ENCODE peak calls at places on chromosomes 11 and 22, in six cellular contexts. F is sigmoid colon; N is prostate gland; T is body of pancreas; R is lower lobe of right lung; E is CD4-positive, alpha-beta T cell. B is an unnamed sample.

GRCh38 chr11:1276866-1277615 is 32.4 kb downstream of the TOLLIP start:
- DNase-seq in F (no peak), N (no peak), T (no peak), R (no peak), E (no peak), B (no peak)

GRCh38 chr22:39724390-39724789 is 153.8 kb downstream of the CACNA1I start:
- DNase-seq in F (no peak), N (no peak), T (no peak), R (no peak), E (no peak), B (no peak)

GRCh38 chr11:111814567-111814966 is 48.4 kb upstream of the PPP2R1B start:
- DNase-seq in F (no peak), N (no peak), T (no peak), R (no peak), E (no peak), B (no peak)

GRCh38 chr11:130047141-130047540 is 22.6 kb upstream of the APLP2 start:
- DNase-seq in F (no peak), N (no peak), T (no peak), R (no peak), E (no peak), B (no peak)

GRCh38 chr11:117745346-117745745 is 51.7 kb downstream of the DSCAML1 start:
- DNase-seq in F (peak; percentile 46), N (no peak), T (no peak), R (no peak), E (no peak), B (no peak)

GRCh38 chr22:19289475-19290161 is 1.9 kb downstream of the CLTCL1 start:
- DNase-seq in F (no peak), N (no peak), T (no peak), R (no peak), E (no peak), B (no peak)

GRCh38 chr11:86753376-86753775 is 47.0 kb upstream of the PRSS23 start:
- DNase-seq in F (no peak), N (no peak), T (no peak), R (no peak), E (no peak), B (no peak)

GRCh38 chr11:119207300-119207570 is 1.1 kb downstream of the CBL start:
- DNase-seq in F (no peak), N (no peak), T (no peak), R (no peak), E (no peak), B (no peak)

GRCh38 chr11:120168960-120169681 is 31.2 kb upstream of the TRIM29 start:
- DNase-seq in F (peak; percentile 83), N (peak; percentile 72), T (peak; percentile 71), R (peak; percentile 74), E (peak; percentile 17), B (peak; percentile 83)

GRCh38 chr11:76664578-76665061 is 5.9 kb downstream of the LRRC32 start:
- DNase-seq in F (peak; percentile 52), N (no peak), T (no peak), R (peak; percentile 40), E (peak; percentile 16), B (peak; percentile 56)

GRCh38 chr22:42976131-42976530 is 38.8 kb downstream of the PACSIN2 start:
- DNase-seq in F (no peak), N (no peak), T (no peak), R (no peak), E (no peak), B (no peak)

GRCh38 chr11:45906096-45906682 is 882 bp downstream of the FREY1 start:
- DNase-seq in F (no peak), N (no peak), T (peak; percentile 96), R (no peak), E (no peak), B (no peak)

GRCh38 chr11:64924910-64925284 is 408 bp downstream of the PPP2R5B start:
- DNase-seq in F (peak; percentile 76), N (no peak), T (no peak), R (no peak), E (no peak), B (no peak)

GRCh38 chr11:62689421-62690183 is at the start of gene LRRN4CL:
- DNase-seq in F (peak; percentile 97), N (no peak), T (peak; percentile 52), R (no peak), E (no peak), B (no peak)

GRCh38 chr11:23206736-23207336 is 346.6 kb upstream of the CCDC179 start:
- DNase-seq in F (no peak), N (no peak), T (no peak), R (no peak), E (no peak), B (no peak)

GRCh38 chr11:133896642-133897330 is 51.5 kb upstream of the SPATA19 start:
- DNase-seq in F (peak; percentile 32), N (no peak), T (no peak), R (no peak), E (no peak), B (no peak)

GRCh38 chr22:19060356-19061009 is 61.7 kb downstream of the DGCR2 start:
- DNase-seq in F (peak; percentile 38), N (peak; percentile 50), T (no peak), R (peak; percentile 20), E (no peak), B (peak; percentile 29)

GRCh38 chr11:2464451-2465165 is 19.8 kb downstream of the KCNQ1 start:
- DNase-seq in F (no peak), N (no peak), T (no peak), R (no peak), E (no peak), B (peak; percentile 52)

GRCh38 chr22:25061605-25062377 is 109.3 kb downstream of the KIAA1671 start:
- DNase-seq in F (no peak), N (no peak), T (no peak), R (no peak), E (no peak), B (no peak)

GRCh38 chr22:38226853-38227649 is 25.3 kb downstream of the MAFF start:
- DNase-seq in F (no peak), N (no peak), T (no peak), R (no peak), E (no peak), B (no peak)
- H3K27ac ChIP-seq in F (peak overlapping the region; percentile 85), N (peak overlapping the region; percentile 85), T (no peak overlapping the region), R (peak overlapping the region; percentile 74), E (no peak overlapping the region), B (peak overlapping the region; percentile 24)

DNA sequence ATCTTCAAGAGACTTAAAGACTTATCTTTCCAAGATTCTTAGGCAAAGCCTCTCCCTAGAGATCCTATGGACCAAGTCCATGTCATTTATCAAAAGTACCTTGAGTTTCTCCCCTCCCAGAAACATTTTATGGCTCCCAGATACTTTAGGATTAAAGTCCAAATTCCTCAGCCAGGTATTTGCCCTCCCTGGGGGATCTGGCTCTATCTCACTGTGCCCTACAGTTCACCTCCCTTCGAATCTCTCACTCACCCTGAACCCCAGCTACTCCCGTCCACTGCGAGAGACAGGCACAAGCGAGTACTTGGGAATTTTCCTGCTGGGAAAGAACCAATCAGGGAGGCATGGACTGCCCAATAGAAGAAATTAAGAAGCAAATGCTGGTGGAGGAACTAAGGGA is 11.9 kb downstream of the MS4A8 start:
- DNase-seq in F (no peak), N (no peak), T (peak; percentile 22), R (no peak), E (no peak), B (no peak)
- H3K27ac ChIP-seq in F (no peak overlapping the region), N (no peak overlapping the region), T (no peak overlapping the region), R (no peak overlapping the region), E (no peak overlapping the region), B (no peak overlapping the region)

DNA sequence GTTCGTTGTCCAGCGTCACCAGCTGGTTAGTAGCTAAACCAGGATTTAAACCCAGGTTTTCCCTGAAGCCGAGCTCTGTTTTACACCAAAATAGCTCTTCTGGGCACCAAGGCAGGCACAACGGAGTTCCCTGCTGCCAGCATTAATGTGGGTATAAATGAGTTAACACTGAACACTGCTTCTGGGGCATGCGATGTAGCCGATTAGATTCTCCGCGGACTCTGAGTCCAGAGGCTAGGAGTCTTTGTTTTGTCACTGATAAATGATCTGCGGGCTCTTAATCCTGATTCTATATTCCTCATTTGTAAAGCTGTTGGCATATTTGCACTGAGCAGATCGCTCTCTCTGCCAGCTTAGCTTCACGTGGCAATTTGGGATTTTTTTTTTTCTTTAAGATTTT is 16.8 kb upstream of the LDLRAD3 start:
- DNase-seq in F (no peak), N (no peak), T (no peak), R (no peak), E (no peak), B (no peak)
- H3K27ac ChIP-seq in F (no peak overlapping the region), N (peak overlapping the region; percentile 44), T (peak overlapping the region; percentile 65), R (no peak overlapping the region), E (no peak overlapping the region), B (no peak overlapping the region)

DNA sequence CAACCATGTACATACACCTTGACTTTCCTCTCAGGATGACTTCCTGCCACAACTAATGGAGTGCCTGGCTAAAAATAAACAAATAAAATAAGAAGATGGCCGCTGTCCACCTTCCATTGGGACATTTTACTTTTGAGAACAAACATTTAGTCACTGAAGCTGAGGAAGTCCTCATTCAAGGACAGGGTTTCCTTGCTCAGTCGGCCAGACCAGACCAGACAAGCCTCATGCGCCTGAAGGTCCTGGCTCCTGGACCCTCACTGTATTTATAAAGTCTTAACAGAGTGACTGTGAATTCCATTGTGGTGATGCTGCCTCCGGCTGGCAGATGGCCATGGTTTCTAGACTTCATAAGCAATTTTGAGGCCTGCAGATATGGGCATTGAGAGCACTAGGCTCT is 114.5 kb downstream of the MAML2 start:
- DNase-seq in F (peak; percentile 87), N (peak; percentile 84), T (peak; percentile 50), R (peak; percentile 49), E (no peak), B (no peak)
- H3K27ac ChIP-seq in F (peak overlapping the region; percentile 78), N (peak overlapping the region; percentile 22), T (peak overlapping the region; percentile 58), R (peak overlapping the region; percentile 63), E (no peak overlapping the region), B (peak overlapping the region; percentile 71)

GRCh38 chr11:69443968-69444364 is 37.5 kb upstream of the LINC01488 start:
- DNase-seq in F (no peak), N (no peak), T (no peak), R (no peak), E (no peak), B (no peak)

GRCh38 chr11:69444381-69445130 is 36.9 kb upstream of the LINC01488 start:
- DNase-seq in F (peak; percentile 90), N (peak; percentile 91), T (peak; percentile 70), R (peak; percentile 89), E (no peak), B (peak; percentile 91)

GRCh38 chr11:69443138-69443967 is 38.1 kb upstream of the LINC01488 start:
- DNase-seq in F (peak; percentile 94), N (peak; percentile 76), T (peak; percentile 86), R (peak; percentile 91), E (peak; percentile 43), B (peak; percentile 94)

GRCh38 chr11:69442012-69442806 is 39.3 kb upstream of the LINC01488 start:
- DNase-seq in F (peak; percentile 46), N (no peak), T (no peak), R (no peak), E (no peak), B (no peak)

GRCh38 chr11:69442807-69443137 is 38.7 kb upstream of the LINC01488 start:
- DNase-seq in F (no peak), N (peak; percentile 34), T (peak; percentile 45), R (peak; percentile 60), E (no peak), B (no peak)
- H3K27ac ChIP-seq in F (peak overlapping the region; percentile 74), N (no peak overlapping the region), T (peak overlapping the region; percentile 88), R (peak overlapping the region; percentile 88), E (no peak overlapping the region), B (peak overlapping the region; percentile 86)